ENCODE peak calls at places on chromosomes 1 and 21, in seven cellular contexts. V is hypothalamus; S is HT-29; R is GM20000; Y is cardiac muscle cell; N is activated naive CD4-positive, alpha-beta T cell; O is Daoy. M is an unnamed sample.

GRCh38 chr1:172704446-172705176 is 45.7 kb downstream of the FASLG start:
- DNase-seq in V (no peak), S (no peak), Y (no peak), R (no peak), O (no peak), N (no peak), M (no peak)

GRCh38 chr1:151898519-151898991 is 10.8 kb downstream of the THEM4 start:
- DNase-seq in Y (no peak), R (no peak), N (no peak), S (peak; percentile 81), O (no peak), V (no peak), M (no peak)

GRCh38 chr1:58964880-58965279 is 181.0 kb upstream of the JUN start:
- DNase-seq in Y (no peak), N (no peak), R (no peak), V (no peak), S (no peak), O (no peak), M (no peak)

GRCh38 chr1:40076895-40077312 is 20.1 kb downstream of the PPT1 start:
- DNase-seq in O (peak; percentile 27), N (no peak), S (no peak), Y (no peak), R (no peak), V (no peak), M (peak; percentile 65)

GRCh38 chr1:50474859-50475809 is 51.9 kb upstream of the DMRTA2 start:
- DNase-seq in N (no peak), R (no peak), S (peak; percentile 61), O (peak; percentile 43), Y (no peak), V (no peak), M (no peak)

GRCh38 chr1:241770115-241770514 is 77.9 kb upstream of the EXO1 start:
- DNase-seq in R (no peak), O (no peak), V (no peak), S (no peak), N (no peak), Y (peak; percentile 17), M (no peak)

GRCh38 chr1:3625151-3625907 is 514 bp downstream of the TPRG1L start:
- DNase-seq in Y (peak; percentile 58), V (peak; percentile 72), S (peak; percentile 74), O (no peak), N (no peak), R (no peak), M (no peak)

GRCh38 chr1:8293141-8293540 is 24.8 kb upstream of the SLC45A1 start:
- DNase-seq in O (no peak), S (peak; percentile 45), R (no peak), N (no peak), V (no peak), Y (no peak), M (no peak)

GRCh38 chr1:145805057-145805456 is 18.8 kb downstream of the RNF115 start:
- DNase-seq in V (no peak), S (no peak), N (no peak), Y (no peak), R (no peak), O (no peak), M (no peak)

GRCh38 chr1:153404768-153405167 is 11.6 kb upstream of the S100A7A start:
- DNase-seq in N (no peak), R (peak; percentile 51), Y (no peak), V (no peak), S (peak; percentile 57), O (peak; percentile 46), M (peak; percentile 47)

GRCh38 chr1:53654216-53655210 is 84.5 kb downstream of the GLIS1 start:
- DNase-seq in N (no peak), O (peak; percentile 84), V (no peak), S (no peak), R (no peak), Y (no peak), M (no peak)

GRCh38 chr1:195568389-195568788 is 1039.9 kb downstream of the KCNT2 start:
- DNase-seq in N (no peak), S (no peak), R (no peak), Y (no peak), O (no peak), V (no peak), M (no peak)

GRCh38 chr1:76901158-76901767 is 34.0 kb downstream of the ST6GALNAC5 start:
- DNase-seq in R (peak; percentile 41), V (no peak), N (no peak), Y (peak; percentile 74), S (peak; percentile 73), O (peak; percentile 75), M (peak; percentile 17)

GRCh38 chr1:203250936-203251335 is 21.5 kb upstream of the CHIT1 start:
- DNase-seq in S (no peak), N (no peak), V (no peak), O (no peak), Y (no peak), R (no peak), M (no peak)

GRCh38 chr1:31122779-31123178 is 57.3 kb upstream of the PUM1 start:
- DNase-seq in S (no peak), R (no peak), Y (no peak), N (no peak), V (no peak), O (no peak), M (no peak)

GRCh38 chr21:45162115-45162514 is 87.7 kb downstream of the ADARB1 start:
- DNase-seq in S (no peak), V (no peak), N (no peak), R (no peak), Y (no peak), O (no peak), M (no peak)

GRCh38 chr1:164473544-164473943 is 85.4 kb upstream of the PBX1 start:
- DNase-seq in S (peak; percentile 23), N (no peak), R (no peak), O (no peak), V (no peak), Y (peak; percentile 34), M (no peak)

GRCh38 chr1:85576642-85577420 is 3.7 kb upstream of the CCN1 start:
- DNase-seq in N (no peak), R (peak; percentile 90), V (no peak), O (peak; percentile 97), S (peak; percentile 48), Y (peak; percentile 91), M (peak; percentile 95)

GRCh38 chr21:36434144-36434543 is 45.8 kb downstream of the CLDN14 start:
- DNase-seq in O (no peak), Y (no peak), S (no peak), N (no peak), V (no peak), R (no peak), M (no peak)

GRCh38 chr1:154945962-154946850 is 9.7 kb upstream of the PMVK start:
- DNase-seq in Y (no peak), R (no peak), S (no peak), N (no peak), V (no peak), O (no peak), M (no peak)

GRCh38 chr1:88877382-88877825 is 14.0 kb downstream of the GTF2B start:
- DNase-seq in O (peak; percentile 29), Y (peak; percentile 24), N (no peak), S (peak; percentile 49), R (no peak), V (no peak), M (no peak)

GRCh38 chr1:9389969-9390368 is 97.3 kb downstream of the SPSB1 start:
- DNase-seq in V (no peak), R (no peak), O (no peak), N (no peak), S (no peak), Y (no peak), M (no peak)

GRCh38 chr1:84122780-84123382 is 21.2 kb upstream of the PRKACB start:
- DNase-seq in Y (peak; percentile 50), V (no peak), S (peak; percentile 78), N (no peak), O (peak; percentile 62), R (peak; percentile 24), M (peak; percentile 23)

GRCh38 chr1:44531785-44532566 is 126.9 kb downstream of the RNF220 start:
- DNase-seq in O (peak; percentile 79), R (peak; percentile 44), N (no peak), Y (peak; percentile 37), S (peak; percentile 64), V (no peak), M (peak; percentile 15)

GRCh38 chr1:166127003-166127402 is 39.8 kb downstream of the FAM78B start:
- DNase-seq in R (no peak), O (no peak), V (no peak), N (no peak), S (no peak), Y (no peak), M (no peak)

GRCh38 chr1:14790967-14791366 is 192.5 kb downstream of the KAZN start:
- DNase-seq in O (no peak), S (no peak), N (no peak), V (no peak), Y (no peak), R (no peak), M (no peak)

M was measured in MG63.